ENCODE peak calls at places on chromosomes 2 and 18, in five cellular contexts. P is uterus, D is AG09309, T is right lobe of liver, W is astrocyte. A is an unnamed sample.

GRCh38 chr18:136433-136832 is 21.9 kb upstream of the USP14 start:
- DNase-seq in P (no peak), D (no peak), T (no peak), W (no peak), A (no peak)

GRCh38 chr2:173151671-173152398 is 76.2 kb downstream of the MAP3K20 start:
- DNase-seq in P (no peak), D (peak; percentile 16), T (no peak), W (peak; percentile 68), A (peak; percentile 66)

GRCh38 chr2:178796079-178796677 is 11.0 kb downstream of the TTN start:
- DNase-seq in P (no peak), D (peak; percentile 21), T (no peak), W (peak; percentile 35), A (peak; percentile 71)

GRCh38 chr2:190722061-190722759 is 73.3 kb downstream of the NAB1 start:
- DNase-seq in P (no peak), D (no peak), T (no peak), W (no peak), A (peak; percentile 46)

GRCh38 chr2:98532761-98533160 is 75.6 kb downstream of the COA5 start:
- DNase-seq in P (no peak), D (no peak), T (no peak), W (no peak), A (no peak)

GRCh38 chr2:175003875-175004729 is 1.1 kb downstream of the CHN1 start:
- DNase-seq in P (no peak), D (no peak), T (no peak), W (no peak), A (peak; percentile 55)

GRCh38 chr18:80172056-80172455 is 63.0 kb downstream of the ADNP2 start:
- DNase-seq in P (no peak), D (no peak), T (no peak), W (peak; percentile 52), A (no peak)

GRCh38 chr2:47810850-47811249 is 27.9 kb downstream of the MSH6 start:
- DNase-seq in P (no peak), D (no peak), T (no peak), W (no peak), A (no peak)

GRCh38 chr18:45621068-45621511 is 5.8 kb downstream of the SLC14A2 start:
- DNase-seq in P (peak; percentile 56), D (no peak), T (no peak), W (no peak), A (peak; percentile 41)

GRCh38 chr2:34126279-34126678 is 527.2 kb upstream of the FAM98A start:
- DNase-seq in P (no peak), D (no peak), T (no peak), W (no peak), A (no peak)

DNA sequence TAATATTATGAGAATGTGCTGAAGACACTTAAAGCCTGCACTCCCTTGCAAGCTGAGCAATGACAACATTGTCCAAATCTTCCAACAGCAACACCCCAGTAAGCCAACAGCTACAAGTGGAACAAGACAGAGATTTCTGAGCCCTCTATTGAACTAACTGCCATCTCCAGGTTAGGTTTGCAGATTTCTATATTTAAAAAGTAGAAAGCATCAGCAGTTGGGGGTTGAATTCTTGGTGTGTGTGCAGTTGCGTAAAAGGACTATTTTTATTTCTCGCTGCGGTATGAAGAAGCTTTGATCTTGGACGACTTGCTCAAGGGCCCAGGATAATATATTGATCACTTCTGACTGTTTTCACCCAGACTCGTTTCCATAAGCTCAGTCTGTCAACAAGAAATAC is 106.2 kb upstream of the ZFP36L2 start:
- DNase-seq in P (no peak), D (no peak), T (no peak), W (no peak), A (no peak)
- H3K4me3 ChIP-seq in P (no peak overlapping the region), D (no peak overlapping the region), T (no peak overlapping the region), W (no peak overlapping the region), A (no peak overlapping the region)

GRCh38 chr2:113861740-113862139 is 28.1 kb upstream of the ACTR3 start:
- DNase-seq in P (no peak), D (no peak), T (no peak), W (no peak), A (no peak)
- H3K4me3 ChIP-seq in P (no peak overlapping the region), D (no peak overlapping the region), T (no peak overlapping the region), W (no peak overlapping the region), A (no peak overlapping the region)

GRCh38 chr2:85326406-85326945 is 1.3 kb downstream of the TGOLN2 start:
- DNase-seq in P (no peak), D (no peak), T (no peak), W (no peak), A (peak; percentile 49)

GRCh38 chr2:85323351-85323987 is 4.3 kb downstream of the TGOLN2 start:
- DNase-seq in P (no peak), D (no peak), T (peak; percentile 40), W (no peak), A (no peak)

GRCh38 chr2:85325466-85325811 is 2.4 kb downstream of the TGOLN2 start:
- DNase-seq in P (no peak), D (no peak), T (no peak), W (no peak), A (no peak)

GRCh38 chr2:85326946-85327756 is 638 bp downstream of the TGOLN2 start:
- DNase-seq in P (peak; percentile 50), D (no peak), T (peak; percentile 73), W (no peak), A (peak; percentile 67)

DNA sequence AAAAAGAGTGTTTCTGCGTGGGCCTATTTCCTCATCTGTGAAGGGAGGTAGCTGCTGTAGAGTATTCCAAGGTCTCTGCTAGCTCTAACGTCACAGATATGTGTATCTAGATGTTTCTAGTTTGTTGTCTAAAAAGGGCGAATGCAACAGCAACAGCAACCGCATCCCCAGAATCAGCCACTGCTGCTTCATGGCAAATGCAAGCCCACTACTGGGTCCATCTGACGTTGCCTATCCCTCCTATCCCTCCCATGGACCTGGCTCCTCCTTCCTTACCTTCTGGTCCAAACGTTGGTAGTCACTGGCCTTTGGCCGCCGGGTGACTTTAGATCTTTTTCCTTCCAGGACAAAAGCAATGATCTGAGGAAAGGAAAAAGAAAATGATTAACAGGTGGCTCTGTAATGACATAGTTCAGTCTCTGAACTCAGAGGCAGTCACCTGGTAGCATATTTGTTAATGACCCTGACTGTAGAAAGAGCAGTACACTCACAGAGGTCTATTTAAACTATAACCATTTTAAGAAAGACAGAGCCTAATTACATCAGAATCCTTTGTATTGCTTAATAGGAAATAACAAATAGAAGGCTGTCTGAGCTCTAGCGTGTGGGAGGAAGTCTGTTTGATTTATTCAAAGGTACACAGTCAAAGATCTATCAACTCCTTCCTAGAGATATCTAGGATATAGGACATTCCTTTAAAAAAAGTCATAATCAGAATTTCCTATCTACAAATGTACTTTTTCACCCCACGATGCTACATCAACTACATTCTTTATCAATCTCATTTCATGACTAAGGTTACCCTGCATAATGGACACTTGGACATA is 2.9 kb downstream of the TGOLN2 start:
- DNase-seq in P (no peak), D (no peak), T (peak; percentile 84), W (no peak), A (peak; percentile 55)
- H3K4me3 ChIP-seq in P (peak overlapping the region; percentile 60), D (peak overlapping the region; percentile 91), T (peak overlapping the region; percentile 79), W (peak overlapping the region; percentile 75), A (peak overlapping the region; percentile 82)

DNA sequence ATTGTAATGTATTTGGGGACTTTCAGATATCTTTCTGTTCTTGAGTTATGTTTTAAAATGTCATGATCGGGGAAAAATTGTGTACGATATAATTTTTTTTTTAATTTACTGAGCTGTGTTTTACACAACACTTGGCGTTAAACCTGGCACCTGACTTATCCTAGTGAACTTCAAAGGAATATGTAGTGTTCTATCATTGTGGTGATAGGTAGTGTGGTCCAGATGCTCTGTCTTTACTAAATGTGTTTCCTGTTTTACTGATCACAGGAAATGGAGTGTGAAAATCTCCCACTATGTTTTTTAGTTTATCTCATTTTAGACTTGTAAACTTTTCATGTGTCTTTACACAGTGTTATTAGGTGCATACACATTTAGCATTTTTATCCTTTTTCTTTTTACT is 98.0 kb downstream of the SLC5A7 start:
- DNase-seq in P (no peak), D (no peak), T (no peak), W (no peak), A (no peak)
- H3K4me3 ChIP-seq in P (no peak overlapping the region), D (no peak overlapping the region), T (no peak overlapping the region), W (no peak overlapping the region), A (no peak overlapping the region)

GRCh38 chr2:238231251-238231793 is 8.5 kb downstream of the HES6 start:
- DNase-seq in P (peak; percentile 81), D (no peak), T (peak; percentile 84), W (peak; percentile 20), A (peak; percentile 72)
- H3K4me3 ChIP-seq in P (peak overlapping the region; percentile 40), D (peak overlapping the region; percentile 33), T (peak overlapping the region; percentile 30), W (peak overlapping the region; percentile 53), A (peak overlapping the region; percentile 29)

DNA sequence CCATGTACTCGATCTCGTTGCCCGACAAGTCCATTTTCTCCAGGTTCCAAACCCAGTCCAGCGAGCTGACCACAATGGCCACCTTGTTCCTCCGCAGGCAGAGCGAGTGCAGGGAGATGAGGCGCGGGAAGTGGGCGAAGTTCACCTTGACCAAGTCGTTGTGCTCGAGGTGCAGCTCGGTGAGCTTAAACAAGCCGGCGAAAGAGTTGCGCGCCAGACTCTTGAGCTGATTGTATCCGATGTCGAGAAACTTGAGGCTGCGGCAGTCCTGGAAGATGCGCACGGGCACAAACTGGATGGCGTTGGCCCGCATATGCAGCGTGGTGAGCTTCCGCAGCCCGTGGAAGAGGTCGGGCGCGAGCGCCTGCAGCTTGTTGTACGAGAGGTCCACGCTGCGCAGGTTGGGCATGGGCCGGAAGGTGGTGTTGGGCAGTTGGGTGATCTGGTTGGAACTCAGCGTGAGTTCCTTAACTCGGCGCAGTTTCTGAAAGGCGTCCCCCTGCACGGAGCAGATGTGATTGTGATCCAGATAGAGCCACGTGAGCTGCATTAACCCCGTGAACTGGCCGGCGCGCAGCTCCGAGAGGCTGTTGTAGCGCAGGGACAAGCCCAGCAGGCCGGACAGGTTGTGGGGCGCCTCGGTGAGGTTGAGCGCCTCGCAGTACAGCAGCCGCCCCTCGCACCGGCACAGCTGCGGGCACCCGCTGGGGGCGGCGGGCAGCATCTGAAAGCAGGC is 1.4 kb downstream of the LRRTM1 start:
- DNase-seq in P (no peak), D (no peak), T (peak; percentile 48), W (no peak), A (no peak)
- H3K4me3 ChIP-seq in P (no peak overlapping the region), D (no peak overlapping the region), T (no peak overlapping the region), W (no peak overlapping the region), A (no peak overlapping the region)

GRCh38 chr2:145332210-145332609 is 812.3 kb upstream of the ZEB2 start:
- DNase-seq in P (no peak), D (no peak), T (no peak), W (no peak), A (no peak)
- H3K4me3 ChIP-seq in P (no peak overlapping the region), D (no peak overlapping the region), T (no peak overlapping the region), W (no peak overlapping the region), A (no peak overlapping the region)

GRCh38 chr18:21686282-21687105 is 18.1 kb downstream of the ABHD3 start:
- DNase-seq in P (no peak), D (no peak), T (no peak), W (no peak), A (no peak)

GRCh38 chr18:21680148-21680547 is 24.4 kb downstream of the ABHD3 start:
- DNase-seq in P (no peak), D (no peak), T (no peak), W (no peak), A (no peak)

GRCh38 chr18:21678897-21679296 is 25.7 kb downstream of the ABHD3 start:
- DNase-seq in P (no peak), D (no peak), T (no peak), W (no peak), A (peak; percentile 40)

GRCh38 chr18:21684731-21685130 is 19.8 kb downstream of the ABHD3 start:
- DNase-seq in P (no peak), D (no peak), T (no peak), W (no peak), A (no peak)

GRCh38 chr18:21682276-21683051 is 22.1 kb downstream of the ABHD3 start:
- DNase-seq in P (no peak), D (peak; percentile 62), T (no peak), W (peak; percentile 75), A (peak; percentile 74)
- H3K4me3 ChIP-seq in P (peak overlapping the region; percentile 31), D (peak overlapping the region; percentile 38), T (peak overlapping the region; percentile 12), W (peak overlapping the region; percentile 62), A (no peak overlapping the region)

GRCh38 chr2:60597346-60597745 is 43.9 kb upstream of the BCL11A start:
- DNase-seq in P (no peak), D (no peak), T (no peak), W (no peak), A (no peak)

GRCh38 chr2:60595953-60596352 is 42.5 kb upstream of the BCL11A start:
- DNase-seq in P (no peak), D (no peak), T (no peak), W (no peak), A (no peak)
- H3K4me3 ChIP-seq in P (no peak overlapping the region), D (no peak overlapping the region), T (no peak overlapping the region), W (no peak overlapping the region), A (no peak overlapping the region)

A was measured in endothelial cell of umbilical vein.